ENCODE peak calls at places on chromosomes 7 and 10, in eight cellular contexts. N is GM13976, I is thoracic aorta, G is mucosa of descending colon, O is suprapubic skin, D is HepG2, X is right atrium auricular region, M is omental fat pad. W is an unnamed sample.

GRCh38 chr10:5501976-5502902 is 2.9 kb upstream of the CALML5 start:
- DNase-seq in N (no peak), I (no peak), G (no peak), O (peak; percentile 48), D (no peak), X (no peak), M (no peak), W (no peak)

GRCh38 chr7:46568420-46569116 is 647.5 kb upstream of the IGFBP3 start:
- DNase-seq in N (no peak), I (no peak), G (peak; percentile 50), O (no peak), D (no peak), X (no peak), M (no peak), W (no peak)

GRCh38 chr7:111867348-111867931 is 305.1 kb upstream of the IMMP2L start:
- DNase-seq in N (no peak), I (no peak), G (no peak), O (no peak), D (no peak), X (no peak), M (no peak), W (no peak)

GRCh38 chr7:144508702-144509101 is 105.2 kb upstream of the NOBOX start:
- DNase-seq in N (peak; percentile 55), I (no peak), G (no peak), O (no peak), D (no peak), X (no peak), M (no peak), W (no peak)

GRCh38 chr10:5445006-5445405 is 32.6 kb downstream of the NET1 start:
- DNase-seq in N (no peak), I (no peak), G (peak; percentile 64), O (no peak), D (no peak), X (no peak), M (no peak), W (no peak)

GRCh38 chr7:18958627-18959026 is 158.8 kb downstream of the TWIST1 start:
- DNase-seq in N (no peak), I (no peak), G (no peak), O (no peak), D (no peak), X (no peak), M (no peak), W (no peak)

GRCh38 chr7:1532456-1533254 is 2.2 kb downstream of the MAFK start:
- DNase-seq in N (no peak), I (peak; percentile 84), G (peak; percentile 92), O (peak; percentile 91), D (peak; percentile 77), X (peak; percentile 96), M (no peak), W (peak; percentile 88)

GRCh38 chr10:129704786-129705525 is 237.9 kb downstream of the MGMT start:
- DNase-seq in N (no peak), I (no peak), G (no peak), O (no peak), D (no peak), X (no peak), M (no peak), W (no peak)

GRCh38 chr7:33757050-33757449 is 148.3 kb upstream of the BMPER start:
- DNase-seq in N (no peak), I (no peak), G (no peak), O (no peak), D (no peak), X (no peak), M (no peak), W (no peak)

GRCh38 chr10:13831711-13832110 is 244.9 kb downstream of the PRPF18 start:
- DNase-seq in N (peak; percentile 68), I (no peak), G (peak; percentile 17), O (no peak), D (no peak), X (no peak), M (no peak), W (no peak)

GRCh38 chr7:47576909-47577255 is 5.0 kb downstream of the TNS3 start:
- DNase-seq in N (no peak), I (no peak), G (no peak), O (no peak), D (no peak), X (no peak), M (no peak), W (no peak)

GRCh38 chr7:126662826-126663225 is 589.9 kb downstream of the GRM8 start:
- DNase-seq in N (no peak), I (no peak), G (no peak), O (no peak), D (no peak), X (no peak), M (no peak), W (no peak)

GRCh38 chr7:7882888-7883287 is 85.7 kb upstream of the GLCCI1 start:
- DNase-seq in N (no peak), I (no peak), G (no peak), O (no peak), D (no peak), X (no peak), M (no peak), W (no peak)

GRCh38 chr10:47040041-47040491 is 128.8 kb downstream of the PTPN20 start:
- DNase-seq in N (no peak), I (no peak), G (no peak), O (peak; percentile 35), D (no peak), X (no peak), M (no peak), W (no peak)

GRCh38 chr7:129958643-129959479 is 6.1 kb upstream of the UBE2H start:
- DNase-seq in N (no peak), I (no peak), G (peak; percentile 70), O (no peak), D (peak; percentile 84), X (peak; percentile 85), M (no peak), W (peak; percentile 68)

GRCh38 chr7:69597278-69598076 is 798 bp upstream of the AUTS2 start:
- DNase-seq in N (peak; percentile 49), I (no peak), G (peak; percentile 11), O (peak; percentile 79), D (no peak), X (peak; percentile 64), M (no peak), W (peak; percentile 42)

GRCh38 chr7:93575555-93576397 is 1.3 kb upstream of the CALCR start:
- DNase-seq in N (no peak), I (no peak), G (no peak), O (no peak), D (no peak), X (peak; percentile 56), M (no peak), W (no peak)

GRCh38 chr7:112481833-112482669 is 1.3 kb downstream of the LSMEM1 start:
- DNase-seq in N (no peak), I (peak; percentile 57), G (peak; percentile 14), O (no peak), D (no peak), X (no peak), M (no peak), W (no peak)

GRCh38 chr7:28055161-28055544 is 125.4 kb downstream of the JAZF1 start:
- DNase-seq in N (no peak), I (no peak), G (no peak), O (no peak), D (no peak), X (no peak), M (no peak), W (no peak)

GRCh38 chr10:112082134-112082533 is 101.4 kb downstream of the GPAM start:
- DNase-seq in N (no peak), I (no peak), G (peak; percentile 4), O (no peak), D (no peak), X (no peak), M (no peak), W (no peak)

GRCh38 chr10:35577915-35578607 is 27.1 kb upstream of the GJD4 start:
- DNase-seq in N (no peak), I (no peak), G (no peak), O (no peak), D (no peak), X (no peak), M (no peak), W (no peak)

GRCh38 chr7:257647-257992 is 32.4 kb upstream of the FOXL3 start:
- DNase-seq in N (no peak), I (no peak), G (no peak), O (no peak), D (no peak), X (no peak), M (no peak), W (no peak)

GRCh38 chr10:49115015-49115795 is at the start of gene VSTM4:
- DNase-seq in N (peak; percentile 71), I (no peak), G (no peak), O (no peak), D (no peak), X (peak; percentile 61), M (no peak), W (peak; percentile 15)

GRCh38 chr7:3569643-3570042 is 268.6 kb downstream of the SDK1 start:
- DNase-seq in N (no peak), I (no peak), G (no peak), O (no peak), D (no peak), X (no peak), M (no peak), W (no peak)

GRCh38 chr7:55260671-55261385 is 104.3 kb upstream of the LANCL2 start:
- DNase-seq in N (no peak), I (no peak), G (no peak), O (no peak), D (no peak), X (peak; percentile 30), M (no peak), W (no peak)

GRCh38 chr7:108000875-108001758 is 1.8 kb downstream of the LAMB1 start:
- DNase-seq in N (peak; percentile 20), I (no peak), G (peak; percentile 58), O (peak; percentile 72), D (no peak), X (no peak), M (no peak), W (peak; percentile 19)
- TF ChIP-seq CTCF in N (no peak), I (no peak), G (no peak), O (no peak), D (no peak), X (peak; percentile 31), M (no peak), W (no peak)

DNA sequence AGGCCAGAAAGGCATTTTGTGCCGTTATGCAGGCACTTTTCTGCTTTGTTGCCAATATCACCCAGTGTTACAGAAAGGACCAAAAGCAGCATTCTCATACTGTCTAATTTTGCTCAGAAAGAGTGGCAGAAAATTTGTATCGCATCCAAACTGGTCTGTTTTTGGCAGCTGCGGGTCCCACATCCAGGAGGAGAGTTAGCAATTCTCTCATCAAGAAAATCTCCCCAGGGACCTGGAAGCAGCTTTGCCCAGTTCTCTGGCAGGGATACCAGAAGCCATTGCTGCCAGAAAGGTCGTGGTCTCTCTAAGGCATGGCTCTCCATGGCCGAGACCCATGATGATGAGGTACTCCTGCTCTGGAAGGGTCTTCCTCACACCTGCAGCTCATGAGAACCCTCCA is 489.2 kb upstream of the ZMIZ1 start:
- DNase-seq in N (no peak), I (no peak), G (no peak), O (no peak), D (no peak), X (no peak), M (no peak), W (no peak)
- TF ChIP-seq CTCF in N (no peak), I (no peak), G (no peak), O (no peak), D (no peak), X (no peak), M (no peak), W (no peak)

GRCh38 chr10:8468477-8468876 is 414.0 kb downstream of the GATA3 start:
- DNase-seq in N (no peak), I (no peak), G (no peak), O (no peak), D (no peak), X (no peak), M (no peak), W (no peak)
- TF ChIP-seq CTCF in N (no peak), I (no peak), G (no peak), O (no peak), D (no peak), X (no peak), M (no peak), W (no peak)

GRCh38 chr10:43819464-43820225 is 171.0 kb upstream of the ZNF32 start:
- DNase-seq in N (no peak), I (no peak), G (no peak), O (no peak), D (no peak), X (no peak), M (no peak), W (no peak)
- TF ChIP-seq CTCF in N (no peak), I (no peak), G (no peak), O (no peak), D (no peak), X (no peak), M (no peak), W (no peak)

W was measured in pancreas.